ENCODE peak calls at places on chromosomes 5 and 9, in ten cellular contexts. Z is ovary, P is AG10803, I is kidney, U is endothelial cell, B is stomach, F is HFFc6, O is dorsolateral prefrontal cortex, E is GM20000, K is IMR-90. T is an unnamed sample.

GRCh38 chr9:89576404-89576824 is 28.4 kb upstream of the GADD45G start:
- DNase-seq in K (peak), I (no peak), E (peak), F (no peak), B (no peak), U (no peak), Z (no peak), P (peak), O (no peak), T (no peak)

GRCh38 chr5:16742938-16743337 is 126.1 kb upstream of the RETREG1 start:
- DNase-seq in Z (no peak), E (no peak), I (no peak), K (peak), B (no peak), P (no peak), O (no peak), U (no peak), F (no peak), T (no peak)

GRCh38 chr9:112531666-112532282 is 45.1 kb downstream of the KIAA1958 start:
- DNase-seq in K (peak), O (no peak), P (no peak), E (no peak), I (no peak), U (no peak), Z (no peak), B (no peak), F (peak), T (no peak)

GRCh38 chr5:78508231-78508765 is 140.3 kb downstream of the LHFPL2 start:
- DNase-seq in O (no peak), U (no peak), B (no peak), P (peak), K (peak), F (peak), Z (no peak), I (no peak), E (no peak), T (no peak)

GRCh38 chr9:77750284-77750683 is 102.2 kb upstream of the GNA14 start:
- DNase-seq in B (no peak), P (peak), O (no peak), U (no peak), I (no peak), Z (no peak), E (no peak), F (no peak), K (peak), T (no peak)

GRCh38 chr9:134190232-134191121 is 26.1 kb upstream of the RNU6ATAC start:
- DNase-seq in F (no peak), O (no peak), E (no peak), I (peak), K (no peak), P (no peak), B (no peak), U (no peak), Z (no peak), T (no peak)

GRCh38 chr5:133006653-133007052 is 19.7 kb downstream of the ZCCHC10 start:
- DNase-seq in K (no peak), Z (no peak), O (no peak), P (peak), I (no peak), B (no peak), F (no peak), E (no peak), U (no peak), T (no peak)

GRCh38 chr5:28561522-28561921 is 1523.1 kb upstream of the CDH9 start:
- DNase-seq in O (no peak), E (no peak), K (no peak), I (no peak), U (no peak), P (no peak), F (no peak), Z (no peak), B (no peak), T (no peak)

GRCh38 chr5:76716456-76717157 is 681 bp downstream of the F2R start:
- DNase-seq in Z (no peak), E (peak), K (no peak), F (no peak), I (no peak), U (peak), B (no peak), O (no peak), P (no peak), T (no peak)

GRCh38 chr9:132410642-132411041 is 631 bp downstream of the CFAP77 start:
- DNase-seq in Z (no peak), I (no peak), E (no peak), P (no peak), B (no peak), U (no peak), F (no peak), O (no peak), K (no peak), T (no peak)

GRCh38 chr5:149583394-149583793 is 2.1 kb downstream of the ARHGEF37 start:
- DNase-seq in F (no peak), E (no peak), Z (no peak), P (peak), U (no peak), B (peak), I (no peak), O (peak), K (no peak), T (peak)

GRCh38 chr5:119360905-119361605 is 5.2 kb downstream of the TNFAIP8 start:
- DNase-seq in P (peak), F (peak), B (no peak), K (peak), I (no peak), U (no peak), E (no peak), Z (no peak), O (no peak), T (no peak)

GRCh38 chr9:90546200-90546599 is 96.4 kb downstream of the DIRAS2 start:
- DNase-seq in K (peak), O (peak), E (no peak), I (no peak), F (peak), Z (no peak), P (peak), U (no peak), B (no peak), T (peak)

GRCh38 chr5:156052697-156053455 is 274.1 kb upstream of the SGCD start:
- DNase-seq in O (no peak), E (no peak), P (no peak), F (no peak), B (no peak), K (no peak), I (no peak), U (no peak), Z (no peak), T (no peak)

GRCh38 chr5:142512680-142513042 is 173.2 kb downstream of the FGF1 start:
- DNase-seq in K (peak), B (no peak), F (peak), Z (no peak), E (no peak), P (peak), U (no peak), O (no peak), I (peak), T (no peak)

GRCh38 chr5:112419050-112419595 is at the start of gene EPB41L4A:
- DNase-seq in F (no peak), Z (peak), K (no peak), I (peak), B (peak), E (peak), U (peak), O (no peak), P (no peak), T (no peak)

GRCh38 chr5:171093598-171093997 is 215.4 kb upstream of the TLX3 start:
- DNase-seq in Z (no peak), I (no peak), B (no peak), O (no peak), U (no peak), E (no peak), P (no peak), F (no peak), K (peak), T (no peak)

GRCh38 chr5:112594060-112594850 is 143.4 kb upstream of the APC start:
- DNase-seq in U (no peak), I (no peak), K (no peak), O (peak), F (no peak), P (peak), B (no peak), E (no peak), Z (no peak), T (no peak)

GRCh38 chr5:57176350-57176857 is 2.5 kb downstream of the GPBP1 start:
- DNase-seq in K (peak), I (no peak), U (no peak), F (peak), P (peak), Z (no peak), O (no peak), B (no peak), E (no peak), T (peak)

GRCh38 chr5:95973793-95974325 is 12.2 kb upstream of the ELL2 start:
- DNase-seq in B (no peak), K (peak), I (no peak), U (no peak), F (no peak), E (peak), Z (no peak), O (no peak), P (peak), T (no peak)

GRCh38 chr5:34034497-34035327 is 8.3 kb downstream of the C1QTNF3 start:
- DNase-seq in U (no peak), K (no peak), B (no peak), I (no peak), Z (no peak), P (no peak), F (no peak), E (no peak), O (no peak), T (no peak)

GRCh38 chr9:29741169-29741568 is 2167.9 kb upstream of the C9orf72 start:
- DNase-seq in O (no peak), Z (no peak), E (no peak), B (no peak), I (no peak), K (no peak), F (no peak), U (no peak), P (no peak), T (no peak)

GRCh38 chr5:123414975-123415374 is 8.2 kb downstream of the CEP120 start:
- DNase-seq in F (no peak), E (no peak), P (no peak), B (no peak), O (no peak), Z (no peak), U (no peak), K (no peak), I (no peak), T (no peak)

GRCh38 chr9:96217358-96217755 is 84.6 kb downstream of the HSD17B3 start:
- DNase-seq in I (peak), U (no peak), F (no peak), O (no peak), B (no peak), P (no peak), Z (peak), E (no peak), K (no peak), T (no peak)

GRCh38 chr9:96219615-96220257 is 82.2 kb downstream of the HSD17B3 start:
- DNase-seq in O (peak), I (peak), B (peak), Z (peak), E (peak), U (peak), F (no peak), K (no peak), P (peak), T (no peak)

GRCh38 chr9:96217756-96218693 is 84.0 kb downstream of the HSD17B3 start:
- DNase-seq in F (peak), E (peak), B (peak), P (peak), K (peak), Z (peak), I (peak), U (peak), O (peak), T (no peak)

GRCh38 chr9:96218821-96219614 is 83.0 kb downstream of the HSD17B3 start:
- DNase-seq in B (no peak), I (no peak), F (no peak), P (no peak), U (no peak), O (no peak), Z (peak), K (no peak), E (peak), T (no peak)

DNA sequence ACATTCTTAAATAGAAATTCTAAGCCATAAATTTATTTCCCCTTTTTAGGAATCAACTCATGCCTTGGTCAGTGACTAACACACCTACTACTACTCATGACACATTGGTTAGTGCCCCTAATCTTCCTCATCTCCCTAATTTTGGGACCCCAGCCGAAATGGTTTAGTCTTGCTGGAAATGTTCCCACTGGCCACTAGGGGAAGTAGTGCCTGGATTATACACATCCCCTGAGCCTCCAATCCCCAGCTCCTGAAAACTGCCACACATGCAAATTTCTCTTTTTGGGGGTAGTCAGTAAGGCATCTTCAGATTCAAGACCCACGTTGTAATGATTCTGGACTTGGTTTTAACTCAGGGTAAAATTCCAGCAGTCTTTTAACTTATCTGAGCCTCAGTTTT is 79.8 kb downstream of the HSD17B3 start:
- DNase-seq in K (no peak), F (no peak), I (no peak), B (no peak), E (peak), Z (no peak), O (no peak), P (no peak), U (no peak), T (no peak)
- TF ChIP-seq CTCF in K (peak), F (peak), I (peak), B (no peak), E (no peak), Z (no peak), O (no peak), P (peak), U (peak), T (peak)

GRCh38 chr5:73596705-73597328 is 29.2 kb upstream of the ARHGEF28 start:
- DNase-seq in O (no peak), Z (no peak), K (peak), B (no peak), F (peak), P (no peak), U (peak), E (no peak), I (no peak), T (no peak)
- TF ChIP-seq CTCF in O (no peak), Z (no peak), K (peak), B (no peak), F (peak), P (peak), U (peak), E (peak), I (peak), T (peak)

GRCh38 chr9:20553750-20554149 is 68.5 kb downstream of the MLLT3 start:
- DNase-seq in F (no peak), K (no peak), E (no peak), I (no peak), B (no peak), O (no peak), Z (no peak), P (no peak), U (no peak), T (no peak)

GRCh38 chr9:20551835-20552234 is 70.5 kb downstream of the MLLT3 start:
- DNase-seq in F (no peak), I (no peak), U (no peak), B (no peak), E (peak), O (no peak), K (no peak), Z (no peak), P (no peak), T (no peak)

GRCh38 chr9:20550326-20550725 is 72.0 kb downstream of the MLLT3 start:
- DNase-seq in Z (no peak), F (no peak), O (no peak), E (no peak), K (no peak), P (no peak), U (no peak), B (no peak), I (no peak), T (no peak)

GRCh38 chr9:20551236-20551635 is 71.1 kb downstream of the MLLT3 start:
- DNase-seq in B (no peak), U (no peak), K (peak), O (no peak), E (no peak), P (no peak), I (no peak), Z (no peak), F (no peak), T (no peak)

GRCh38 chr9:20552874-20553624 is 69.2 kb downstream of the MLLT3 start:
- DNase-seq in P (peak), K (peak), I (no peak), B (no peak), F (no peak), O (no peak), E (no peak), U (no peak), Z (no peak), T (no peak)
- TF ChIP-seq CTCF in P (peak), K (peak), I (no peak), B (no peak), F (peak), O (no peak), E (no peak), U (no peak), Z (no peak), T (no peak)

GRCh38 chr5:141349917-141350619 is at the start of gene PCDHGB1:
- DNase-seq in P (peak), B (no peak), I (no peak), U (peak), O (no peak), F (peak), Z (peak), E (peak), K (peak), T (no peak)
- TF ChIP-seq CTCF in P (peak), B (no peak), I (peak), U (no peak), O (no peak), F (peak), Z (no peak), E (peak), K (peak), T (peak)

DNA sequence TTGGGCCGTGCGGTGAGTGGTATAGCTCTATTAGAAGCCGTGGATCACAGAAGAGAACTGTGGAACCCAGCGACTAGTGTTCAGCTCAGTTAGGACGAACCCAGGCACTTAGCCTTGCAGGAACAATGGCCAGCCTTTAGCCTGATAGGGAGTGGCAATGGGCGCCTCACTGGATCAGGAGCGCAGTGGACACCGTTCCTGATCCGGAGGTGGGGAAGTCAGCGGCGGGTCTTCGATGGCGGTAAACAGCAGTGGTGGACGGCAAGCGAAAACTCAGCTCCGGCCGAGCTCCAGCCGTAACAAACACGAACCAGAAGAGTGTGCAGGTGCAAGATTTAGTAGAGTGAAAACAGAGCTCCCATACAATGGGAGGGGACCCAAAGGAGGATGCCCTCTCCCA is 340.0 kb downstream of the TLE4 start:
- DNase-seq in O (no peak), K (no peak), P (no peak), U (no peak), I (no peak), F (no peak), E (no peak), B (no peak), Z (no peak), T (no peak)
- TF ChIP-seq CTCF in O (no peak), K (no peak), P (no peak), U (no peak), I (no peak), F (no peak), E (no peak), B (no peak), Z (no peak), T (no peak)

GRCh38 chr5:88113429-88113828 is 155.2 kb downstream of the TMEM161B start:
- DNase-seq in Z (no peak), B (no peak), K (no peak), E (no peak), U (no peak), O (no peak), I (no peak), P (no peak), F (no peak), T (no peak)
- TF ChIP-seq CTCF in Z (no peak), B (no peak), K (no peak), E (no peak), U (no peak), O (no peak), I (no peak), P (no peak), F (no peak), T (no peak)

GRCh38 chr9:35729700-35730485 is 2.1 kb downstream of the TLN1 start:
- DNase-seq in E (peak), I (no peak), U (peak), B (peak), P (peak), K (peak), F (peak), Z (no peak), O (peak), T (peak)
- TF ChIP-seq CTCF in E (peak), I (no peak), U (peak), B (no peak), P (peak), K (peak), F (peak), Z (peak), O (peak), T (peak)

GRCh38 chr5:643351-643801 is 31.2 kb downstream of the CEP72 start:
- DNase-seq in I (no peak), B (no peak), Z (no peak), K (no peak), E (peak), F (no peak), O (no peak), P (no peak), U (no peak), T (no peak)
- TF ChIP-seq CTCF in I (no peak), B (no peak), Z (no peak), K (no peak), E (no peak), F (no peak), O (no peak), P (no peak), U (no peak), T (no peak)